ENCODE peak calls at places on chromosomes 12 and 14, in six cellular contexts. L is RWPE1, R is neuronal stem cell, N is H9, A is SHP77, S is A673. U is an unnamed sample.

GRCh38 chr12:1934068-1934467 is 15.6 kb upstream of the CACNA2D4 start:
- DNase-seq in S (no peak), L (no peak), R (no peak), N (no peak), A (no peak), U (no peak)

GRCh38 chr14:99573000-99573330 is 31.0 kb downstream of the CCDC85C start:
- DNase-seq in A (peak), L (no peak), S (no peak), N (no peak), R (no peak), U (no peak)

GRCh38 chr14:31270196-31270772 is 62.7 kb upstream of the HECTD1 start:
- DNase-seq in L (no peak), N (peak), A (peak), S (peak), R (no peak), U (peak)

GRCh38 chr12:101854747-101855146 is 22.6 kb upstream of the DRAM1 start:
- DNase-seq in L (no peak), R (no peak), S (no peak), N (no peak), A (no peak), U (no peak)

GRCh38 chr12:63403256-63403655 is 252.3 kb upstream of the AVPR1A start:
- DNase-seq in R (no peak), A (no peak), L (no peak), N (no peak), S (peak), U (no peak)

GRCh38 chr12:122182887-122183587 is at the start of gene LRRC43:
- DNase-seq in N (peak), A (peak), R (peak), L (no peak), S (no peak), U (peak)

GRCh38 chr14:68278568-68279436 is 459.2 kb downstream of the RAD51B start:
- DNase-seq in R (no peak), L (peak), A (no peak), S (no peak), N (no peak), U (peak)

GRCh38 chr12:24562761-24563392 is 386.0 kb downstream of the BCAT1 start:
- DNase-seq in R (peak), A (no peak), S (peak), N (peak), L (no peak), U (peak)

GRCh38 chr12:130026608-130027176 is 122.9 kb upstream of the TMEM132D start:
- DNase-seq in S (peak), N (peak), L (peak), A (peak), R (no peak), U (peak)

GRCh38 chr12:57094194-57095160 is 5.6 kb downstream of the NAB2 start:
- DNase-seq in S (no peak), A (no peak), R (no peak), N (no peak), L (no peak), U (no peak)

GRCh38 chr14:70177092-70177491 is 11.7 kb downstream of the SLC8A3 start:
- DNase-seq in N (no peak), A (no peak), L (no peak), R (no peak), S (no peak), U (no peak)

GRCh38 chr12:85424581-85425348 is 144.7 kb downstream of the ALX1 start:
- DNase-seq in S (peak), L (peak), N (no peak), R (no peak), A (no peak), U (peak)

GRCh38 chr12:113061061-113061694 is 4.6 kb downstream of the DTX1 start:
- DNase-seq in S (no peak), L (no peak), A (peak), N (peak), R (no peak), U (no peak)

GRCh38 chr12:2783936-2784600 is 10.7 kb upstream of the FKBP4 start:
- DNase-seq in L (peak), R (peak), N (peak), A (peak), S (peak), U (peak)

GRCh38 chr14:99380402-99380801 is 100.3 kb downstream of the SETD3 start:
- DNase-seq in R (no peak), S (no peak), A (no peak), N (no peak), L (no peak), U (no peak)

GRCh38 chr14:58738189-58738836 is 100.6 kb downstream of the DACT1 start:
- DNase-seq in R (no peak), A (no peak), N (no peak), S (no peak), L (peak), U (peak)

GRCh38 chr12:114921796-114922195 is 237.8 kb upstream of the TBX3 start:
- DNase-seq in N (no peak), L (no peak), R (no peak), S (no peak), A (no peak), U (no peak)

GRCh38 chr14:59022144-59022543 is 166.3 kb upstream of the DAAM1 start:
- DNase-seq in R (no peak), L (no peak), A (no peak), N (no peak), S (peak), U (no peak)

GRCh38 chr14:52299692-52300278 is 14.3 kb upstream of the PTGER2 start:
- DNase-seq in A (peak), S (peak), N (no peak), R (no peak), L (peak), U (no peak)

GRCh38 chr12:13171921-13172859 is 24.3 kb upstream of the EMP1 start:
- DNase-seq in L (peak), A (no peak), R (no peak), N (peak), S (no peak), U (peak)

GRCh38 chr14:68190032-68190431 is 370.5 kb downstream of the RAD51B start:
- DNase-seq in N (no peak), R (no peak), A (no peak), S (no peak), L (no peak), U (no peak)

GRCh38 chr14:74271365-74271764 is 31.4 kb downstream of the ABCD4 start:
- DNase-seq in S (no peak), A (no peak), L (no peak), N (no peak), R (no peak), U (no peak)